ENCODE peak calls at places on chromosome 6, in six cellular contexts. One of them, this sample, is unnamed. For H3K4me1, the result is how much of the 10 kb centered on the place peaks cover.

GRCh38 chr6:110979565-110980096 is 2.2 kb upstream of the RPF2 start:
- DNase-seq in neuronal stem cell: no peak
- DNase-seq in OCI-LY7: no peak
- DNase-seq in upper lobe of right lung: no peak
- DNase-seq in fibroblast of lung: no peak
- DNase-seq in GM23338: peak
- DNase-seq in this sample: no peak

GRCh38 chr6:12436224-12436623 is 146.1 kb downstream of the EDN1 start:
- DNase-seq in neuronal stem cell: no peak
- DNase-seq in OCI-LY7: no peak
- DNase-seq in upper lobe of right lung: no peak
- DNase-seq in fibroblast of lung: no peak
- DNase-seq in GM23338: no peak
- DNase-seq in this sample: no peak

GRCh38 chr6:73285674-73286283 is 22.8 kb upstream of the KHDC1 start:
- DNase-seq in neuronal stem cell: no peak
- DNase-seq in OCI-LY7: peak
- DNase-seq in upper lobe of right lung: no peak
- DNase-seq in fibroblast of lung: peak
- DNase-seq in GM23338: peak
- DNase-seq in this sample: no peak

GRCh38 chr6:150749091-150749670 is 116.3 kb upstream of the MTHFD1L start:
- DNase-seq in neuronal stem cell: no peak
- DNase-seq in OCI-LY7: no peak
- DNase-seq in upper lobe of right lung: no peak
- DNase-seq in fibroblast of lung: no peak
- DNase-seq in GM23338: no peak
- DNase-seq in this sample: no peak

GRCh38 chr6:96836579-96837137 is 619 bp downstream of the GPR63 start:
- DNase-seq in neuronal stem cell: peak
- DNase-seq in OCI-LY7: no peak
- DNase-seq in upper lobe of right lung: no peak
- DNase-seq in fibroblast of lung: peak
- DNase-seq in GM23338: peak
- DNase-seq in this sample: no peak

GRCh38 chr6:133707456-133707855 is 181.5 kb upstream of the TCF21 start:
- DNase-seq in neuronal stem cell: no peak
- DNase-seq in OCI-LY7: no peak
- DNase-seq in upper lobe of right lung: no peak
- DNase-seq in fibroblast of lung: peak
- DNase-seq in GM23338: peak
- DNase-seq in this sample: no peak

GRCh38 chr6:160004018-160004417 is 35.1 kb downstream of the IGF2R start:
- DNase-seq in neuronal stem cell: no peak
- DNase-seq in OCI-LY7: no peak
- DNase-seq in upper lobe of right lung: no peak
- DNase-seq in fibroblast of lung: no peak
- DNase-seq in GM23338: no peak
- DNase-seq in this sample: no peak

GRCh38 chr6:46421939-46422338 is 69.3 kb downstream of the RCAN2 start:
- DNase-seq in neuronal stem cell: no peak
- DNase-seq in OCI-LY7: no peak
- DNase-seq in upper lobe of right lung: no peak
- DNase-seq in fibroblast of lung: no peak
- DNase-seq in GM23338: peak
- DNase-seq in this sample: no peak

GRCh38 chr6:80527552-80528052 is 421.1 kb downstream of the BCKDHB start:
- DNase-seq in neuronal stem cell: no peak
- DNase-seq in OCI-LY7: no peak
- DNase-seq in upper lobe of right lung: no peak
- DNase-seq in fibroblast of lung: no peak
- DNase-seq in GM23338: no peak
- DNase-seq in this sample: no peak

GRCh38 chr6:106383573-106383972 is 23.1 kb downstream of the CRYBG1 start:
- DNase-seq in neuronal stem cell: no peak
- DNase-seq in OCI-LY7: no peak
- DNase-seq in upper lobe of right lung: no peak
- DNase-seq in fibroblast of lung: peak
- DNase-seq in GM23338: no peak
- DNase-seq in this sample: no peak

GRCh38 chr6:132813173-132813856 is 1.1 kb upstream of the RPS12 start:
- DNase-seq in neuronal stem cell: no peak
- DNase-seq in OCI-LY7: peak
- DNase-seq in upper lobe of right lung: peak
- DNase-seq in fibroblast of lung: peak
- DNase-seq in GM23338: peak
- DNase-seq in this sample: peak

GRCh38 chr6:28002181-28002580 is 45.1 kb downstream of the OR2B6 start:
- DNase-seq in neuronal stem cell: no peak
- DNase-seq in OCI-LY7: no peak
- DNase-seq in upper lobe of right lung: no peak
- DNase-seq in fibroblast of lung: no peak
- DNase-seq in GM23338: no peak
- DNase-seq in this sample: no peak

GRCh38 chr6:161949531-161949930 is 675.7 kb upstream of the AGPAT4 start:
- DNase-seq in neuronal stem cell: no peak
- DNase-seq in OCI-LY7: no peak
- DNase-seq in upper lobe of right lung: no peak
- DNase-seq in fibroblast of lung: no peak
- DNase-seq in GM23338: no peak
- DNase-seq in this sample: no peak

GRCh38 chr6:146968041-146968760 is 236.0 kb upstream of the STXBP5 start:
- DNase-seq in neuronal stem cell: no peak
- DNase-seq in OCI-LY7: no peak
- DNase-seq in upper lobe of right lung: no peak
- DNase-seq in fibroblast of lung: peak
- DNase-seq in GM23338: no peak
- DNase-seq in this sample: no peak

GRCh38 chr6:75524322-75524972 is 30.8 kb upstream of the FILIP1 start:
- DNase-seq in neuronal stem cell: no peak
- DNase-seq in OCI-LY7: no peak
- DNase-seq in upper lobe of right lung: no peak
- DNase-seq in fibroblast of lung: peak
- DNase-seq in GM23338: peak
- DNase-seq in this sample: no peak

GRCh38 chr6:11196511-11197174 is 35.8 kb downstream of the NEDD9 start:
- DNase-seq in neuronal stem cell: peak
- DNase-seq in OCI-LY7: no peak
- DNase-seq in upper lobe of right lung: no peak
- DNase-seq in fibroblast of lung: peak
- DNase-seq in GM23338: peak
- DNase-seq in this sample: no peak

GRCh38 chr6:152720964-152721363 is 23.3 kb downstream of the MYCT1 start:
- DNase-seq in neuronal stem cell: no peak
- DNase-seq in OCI-LY7: peak
- DNase-seq in upper lobe of right lung: no peak
- DNase-seq in fibroblast of lung: no peak
- DNase-seq in GM23338: no peak
- DNase-seq in this sample: no peak

GRCh38 chr6:137845460-137845859 is 21.6 kb upstream of the TNFAIP3 start:
- DNase-seq in neuronal stem cell: no peak
- DNase-seq in OCI-LY7: no peak
- DNase-seq in upper lobe of right lung: no peak
- DNase-seq in fibroblast of lung: peak
- DNase-seq in GM23338: no peak
- DNase-seq in this sample: no peak

GRCh38 chr6:150717419-150717818 is 117.7 kb downstream of the PLEKHG1 start:
- DNase-seq in neuronal stem cell: no peak
- DNase-seq in OCI-LY7: no peak
- DNase-seq in upper lobe of right lung: peak
- DNase-seq in fibroblast of lung: no peak
- DNase-seq in GM23338: peak
- DNase-seq in this sample: peak

GRCh38 chr6:167153523-167153959 is 4.2 kb downstream of the GPR31 start:
- DNase-seq in neuronal stem cell: no peak
- DNase-seq in OCI-LY7: peak
- DNase-seq in upper lobe of right lung: no peak
- DNase-seq in fibroblast of lung: no peak
- DNase-seq in GM23338: no peak
- DNase-seq in this sample: no peak

GRCh38 chr6:15370730-15371129 is 124.9 kb downstream of the JARID2 start:
- DNase-seq in neuronal stem cell: no peak
- DNase-seq in OCI-LY7: no peak
- DNase-seq in upper lobe of right lung: no peak
- DNase-seq in fibroblast of lung: peak
- DNase-seq in GM23338: no peak
- DNase-seq in this sample: no peak

GRCh38 chr6:163354779-163355431 is 59.6 kb upstream of the QKI start:
- DNase-seq in neuronal stem cell: no peak
- DNase-seq in OCI-LY7: no peak
- DNase-seq in upper lobe of right lung: peak
- DNase-seq in fibroblast of lung: no peak
- DNase-seq in GM23338: no peak
- DNase-seq in this sample: no peak

GRCh38 chr6:139239137-139239536 is 52.7 kb downstream of the TXLNB start:
- DNase-seq in neuronal stem cell: no peak
- DNase-seq in OCI-LY7: no peak
- DNase-seq in upper lobe of right lung: no peak
- DNase-seq in fibroblast of lung: peak
- DNase-seq in GM23338: no peak
- DNase-seq in this sample: no peak

GRCh38 chr6:44470106-44470446 is 82.6 kb downstream of the CDC5L start:
- DNase-seq in neuronal stem cell: no peak
- DNase-seq in OCI-LY7: no peak
- DNase-seq in upper lobe of right lung: no peak
- DNase-seq in fibroblast of lung: no peak
- DNase-seq in GM23338: no peak
- DNase-seq in this sample: no peak

GRCh38 chr6:145372671-145373123 is 362.6 kb downstream of the EPM2A start:
- DNase-seq in neuronal stem cell: no peak
- DNase-seq in OCI-LY7: peak
- DNase-seq in upper lobe of right lung: no peak
- DNase-seq in fibroblast of lung: peak
- DNase-seq in GM23338: no peak
- DNase-seq in this sample: no peak

DNA sequence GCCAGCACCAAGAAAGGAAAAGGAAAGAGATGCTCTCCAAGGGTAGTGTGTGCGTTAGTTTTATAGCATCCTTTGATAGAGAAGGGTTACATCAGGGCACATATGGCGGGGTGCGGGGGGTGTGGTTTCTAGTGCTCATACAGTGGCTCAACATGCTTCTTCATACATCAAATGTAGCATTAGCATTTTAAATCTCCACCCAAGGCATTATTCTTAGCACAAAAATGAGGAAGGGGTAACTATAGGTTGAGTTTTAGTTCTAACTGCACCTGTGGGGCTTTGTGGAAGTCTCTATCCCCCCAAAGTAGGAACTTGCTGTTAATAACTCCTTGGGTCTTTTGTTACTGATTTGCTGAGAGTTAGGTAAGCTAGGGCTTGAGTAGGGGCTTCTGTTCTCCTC is 89.3 kb downstream of the CEP57L1 start:
- DNase-seq in neuronal stem cell: no peak
- DNase-seq in OCI-LY7: peak
- DNase-seq in upper lobe of right lung: no peak
- DNase-seq in fibroblast of lung: no peak
- DNase-seq in GM23338: no peak
- DNase-seq in this sample: no peak
- H3K4me3 ChIP-seq in neuronal stem cell: no peak
- H3K4me3 ChIP-seq in OCI-LY7: no peak
- H3K4me3 ChIP-seq in upper lobe of right lung: no peak
- H3K4me3 ChIP-seq in fibroblast of lung: no peak
- H3K4me3 ChIP-seq in GM23338: no peak
- H3K4me3 ChIP-seq in this sample: no peak

DNA sequence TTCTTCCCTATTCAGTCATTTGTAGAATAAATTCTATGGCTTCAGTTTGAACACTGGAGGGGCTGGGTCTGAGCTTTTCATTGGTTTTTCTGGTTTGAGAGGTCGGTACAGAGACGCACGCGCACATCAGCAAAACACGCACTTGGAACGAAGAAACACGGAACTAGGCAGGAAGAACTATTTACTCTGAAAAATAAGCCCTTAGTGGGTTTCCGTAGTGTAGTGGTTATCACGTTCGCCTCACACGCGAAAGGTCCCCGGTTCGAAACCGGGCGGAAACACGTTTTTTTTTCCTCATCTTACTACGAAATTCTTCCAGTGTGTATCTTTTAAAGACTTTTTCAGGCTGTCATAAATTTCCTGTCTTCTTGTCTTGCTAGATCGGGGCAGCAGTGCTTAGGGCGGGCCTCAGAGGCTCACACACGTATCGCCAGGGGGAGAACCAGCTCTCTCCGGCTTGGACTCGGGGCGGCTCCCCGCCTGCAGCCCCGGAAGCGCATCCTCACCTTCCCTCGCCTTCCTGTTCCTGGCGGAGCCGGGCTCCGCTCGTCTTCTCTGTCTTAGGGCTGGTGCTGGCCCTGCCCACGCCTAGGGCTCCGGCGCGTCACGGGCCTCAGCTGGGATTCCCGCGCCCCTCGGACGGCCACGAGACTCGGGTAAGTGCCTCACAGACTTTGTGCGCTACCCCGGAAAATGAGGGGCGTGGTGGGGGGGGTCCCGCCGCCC is at the start of gene HMGN4:
- DNase-seq in neuronal stem cell: peak
- DNase-seq in OCI-LY7: peak
- DNase-seq in upper lobe of right lung: peak
- DNase-seq in fibroblast of lung: peak
- DNase-seq in GM23338: peak
- DNase-seq in this sample: peak
- H3K4me1 ChIP-seq in neuronal stem cell: under half
- H3K4me1 ChIP-seq in OCI-LY7: half or more
- H3K4me1 ChIP-seq in upper lobe of right lung: under half
- H3K4me1 ChIP-seq in fibroblast of lung: under half
- H3K4me1 ChIP-seq in GM23338: under half
- H3K4me1 ChIP-seq in this sample: under half

GRCh38 chr6:3229566-3230274 is 2.3 kb upstream of the TUBB2B start:
- DNase-seq in neuronal stem cell: peak
- DNase-seq in OCI-LY7: peak
- DNase-seq in upper lobe of right lung: no peak
- DNase-seq in fibroblast of lung: no peak
- DNase-seq in GM23338: peak
- DNase-seq in this sample: no peak
- H3K4me3 ChIP-seq in neuronal stem cell: peak
- H3K4me3 ChIP-seq in OCI-LY7: peak
- H3K4me3 ChIP-seq in upper lobe of right lung: no peak
- H3K4me3 ChIP-seq in fibroblast of lung: no peak
- H3K4me3 ChIP-seq in GM23338: peak
- H3K4me3 ChIP-seq in this sample: no peak

GRCh38 chr6:9532621-9533557 is 882.0 kb downstream of the TFAP2A start:
- DNase-seq in neuronal stem cell: no peak
- DNase-seq in OCI-LY7: no peak
- DNase-seq in upper lobe of right lung: no peak
- DNase-seq in fibroblast of lung: no peak
- DNase-seq in GM23338: no peak
- DNase-seq in this sample: no peak

GRCh38 chr6:9537381-9537780 is 877.5 kb downstream of the TFAP2A start:
- DNase-seq in neuronal stem cell: no peak
- DNase-seq in OCI-LY7: no peak
- DNase-seq in upper lobe of right lung: no peak
- DNase-seq in fibroblast of lung: no peak
- DNase-seq in GM23338: no peak
- DNase-seq in this sample: no peak

GRCh38 chr6:9539231-9539755 is 875.6 kb downstream of the TFAP2A start:
- DNase-seq in neuronal stem cell: no peak
- DNase-seq in OCI-LY7: no peak
- DNase-seq in upper lobe of right lung: no peak
- DNase-seq in fibroblast of lung: no peak
- DNase-seq in GM23338: no peak
- DNase-seq in this sample: no peak

GRCh38 chr6:9540126-9540525 is 874.7 kb downstream of the TFAP2A start:
- DNase-seq in neuronal stem cell: no peak
- DNase-seq in OCI-LY7: no peak
- DNase-seq in upper lobe of right lung: no peak
- DNase-seq in fibroblast of lung: no peak
- DNase-seq in GM23338: no peak
- DNase-seq in this sample: no peak

GRCh38 chr6:9535106-9535505 is 879.8 kb downstream of the TFAP2A start:
- DNase-seq in neuronal stem cell: no peak
- DNase-seq in OCI-LY7: no peak
- DNase-seq in upper lobe of right lung: no peak
- DNase-seq in fibroblast of lung: no peak
- DNase-seq in GM23338: no peak
- DNase-seq in this sample: no peak
- H3K4me1 ChIP-seq in neuronal stem cell: under half
- H3K4me1 ChIP-seq in OCI-LY7: under half
- H3K4me1 ChIP-seq in upper lobe of right lung: under half
- H3K4me1 ChIP-seq in fibroblast of lung: under half
- H3K4me1 ChIP-seq in GM23338: under half
- H3K4me1 ChIP-seq in this sample: under half

This sample was measured in kidney.